ENCODE peak calls at places on chromosomes 11 and 22, in six cellular contexts. Q is right lobe of liver, R is heart left ventricle, T is ovary, H is A549, Z is HCT116. Y is an unnamed sample.
A peak's percentile ranks its signal among the peaks of the same experiment; 100 is the strongest.

GRCh38 chr11:72613450-72613849 is 60.8 kb downstream of the PDE2A start:
- DNase-seq in H (no peak), T (no peak), Q (no peak), Z (no peak), R (no peak), Y (no peak)

GRCh38 chr11:29564501-29564900 is 452.3 kb downstream of the KCNA4 start:
- DNase-seq in H (no peak), R (no peak), Q (no peak), Z (no peak), T (no peak), Y (no peak)

GRCh38 chr11:22785251-22785650 is 44.4 kb downstream of the SVIP start:
- DNase-seq in Q (no peak), H (no peak), R (no peak), T (no peak), Z (no peak), Y (no peak)

GRCh38 chr11:23611726-23612125 is 751.5 kb upstream of the CCDC179 start:
- DNase-seq in Z (no peak), Q (no peak), T (no peak), R (no peak), H (no peak), Y (no peak)

GRCh38 chr22:17563936-17564391 is 666 bp downstream of the SLC25A18 start:
- DNase-seq in H (no peak), R (no peak), Q (no peak), T (peak; percentile 47), Z (no peak), Y (peak; percentile 65)

GRCh38 chr22:28187612-28188011 is 268.6 kb upstream of the PITPNB start:
- DNase-seq in R (no peak), T (no peak), Q (no peak), Z (no peak), H (no peak), Y (no peak)

GRCh38 chr11:85269109-85269508 is 358.0 kb downstream of the DLG2 start:
- DNase-seq in T (no peak), H (no peak), R (no peak), Z (no peak), Q (no peak), Y (no peak)

GRCh38 chr11:109421981-109422590 is at the start of gene C11orf87:
- DNase-seq in Q (no peak), Z (no peak), R (peak; percentile 15), T (no peak), H (no peak), Y (no peak)

GRCh38 chr11:68214173-68215086 is 1.3 kb upstream of the KMT5B start:
- DNase-seq in H (no peak), Z (no peak), T (peak; percentile 37), Q (peak; percentile 50), R (peak; percentile 35), Y (peak; percentile 26)

GRCh38 chr11:128482512-128483191 is 104.7 kb downstream of the ETS1 start:
- DNase-seq in Q (no peak), R (no peak), H (no peak), Z (no peak), T (no peak), Y (no peak)

GRCh38 chr22:27801197-27801615 is 350 bp downstream of the MN1 start:
- DNase-seq in T (peak; percentile 45), Q (no peak), Z (no peak), R (no peak), H (peak; percentile 30), Y (no peak)

GRCh38 chr11:312092-312816 is 1.6 kb upstream of the IFITM1 start:
- DNase-seq in Z (no peak), R (no peak), T (no peak), H (no peak), Q (peak; percentile 30), Y (no peak)

GRCh38 chr11:76102772-76103171 is 103.5 kb downstream of the WNT11 start:
- DNase-seq in H (no peak), T (peak; percentile 12), Z (no peak), Q (no peak), R (peak; percentile 33), Y (no peak)

GRCh38 chr11:119432484-119433368 is 9.8 kb upstream of the THY1 start:
- DNase-seq in Q (no peak), R (no peak), H (no peak), T (peak; percentile 31), Z (no peak), Y (no peak)

DNA sequence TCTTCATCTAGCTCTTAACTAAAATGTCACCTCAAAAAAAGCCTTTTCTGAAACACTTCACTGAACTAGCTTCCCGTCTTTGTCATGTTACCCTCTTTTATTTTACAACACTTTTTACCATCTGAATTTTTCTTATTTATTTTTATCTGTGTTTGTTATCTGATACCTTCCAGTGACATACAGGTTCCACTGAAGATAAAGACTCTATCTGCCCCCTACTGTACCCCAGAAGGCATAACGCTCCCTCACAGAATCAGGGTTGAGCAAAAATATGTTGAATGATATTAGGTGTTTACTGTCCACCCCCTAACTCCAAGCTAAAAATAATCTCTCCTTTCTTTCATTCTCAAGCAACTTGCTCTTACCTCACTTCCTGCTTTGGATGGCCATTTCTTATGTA is 654.2 kb downstream of the NELL1 start:
- DNase-seq in Z (no peak), R (no peak), H (no peak), T (no peak), Q (no peak), Y (no peak)
- TF ChIP-seq CTCF in Z (no peak), R (no peak), H (no peak), T (no peak), Q (no peak), Y (no peak)

GRCh38 chr22:42222140-42222539 is 48.3 kb downstream of the TCF20 start:
- DNase-seq in Q (no peak), Z (no peak), T (no peak), R (no peak), H (no peak), Y (no peak)
- TF ChIP-seq POLR2A in Q (no peak), Z (no peak), T (no peak), R (no peak), H (no peak), Y (no peak)

DNA sequence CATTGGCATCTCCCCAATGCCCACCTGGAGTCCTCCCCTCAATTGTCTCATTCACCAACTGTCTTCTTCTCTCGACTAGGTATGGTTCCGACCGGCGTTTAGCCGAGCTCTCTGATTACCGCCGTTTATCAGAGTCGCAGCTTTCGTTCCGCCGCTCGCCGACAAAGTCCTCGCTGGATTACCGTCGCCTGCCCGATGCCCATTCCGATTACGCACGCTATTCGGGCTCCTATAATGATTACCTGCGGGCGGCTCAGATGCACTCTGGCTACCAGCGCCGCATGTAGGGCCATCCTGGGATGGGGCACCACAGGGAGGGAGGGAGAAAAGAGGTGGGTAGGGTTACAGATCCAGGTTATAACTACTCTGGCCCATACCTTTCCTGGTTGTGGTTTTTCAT is 10.0 kb downstream of the RBM14 start:
- DNase-seq in Q (no peak), R (no peak), H (no peak), Z (no peak), T (no peak), Y (no peak)
- H3K4me1 ChIP-seq in Q (no peaks in the 10 kb centered on the region), R (peaks cover 13% of the 10 kb centered on the region), H (peaks cover 7% of the 10 kb centered on the region), Z (no peaks in the 10 kb centered on the region), T (peaks cover 3% of the 10 kb centered on the region), Y (peaks cover 3% of the 10 kb centered on the region)

GRCh38 chr22:22171357-22172218 is 73.0 kb upstream of the VPREB1 start:
- DNase-seq in Z (peak; percentile 45), Q (peak; percentile 45), R (no peak), H (peak; percentile 52), T (no peak), Y (no peak)
- TF ChIP-seq CTCF in Z (peak; percentile 7), Q (peak; percentile 36), R (no peak), H (no peak), T (no peak), Y (no peak)

GRCh38 chr22:46081036-46081830 is 69.1 kb upstream of the PPARA start:
- DNase-seq in T (no peak), R (no peak), Q (peak; percentile 20), Z (no peak), H (no peak), Y (peak; percentile 30)

GRCh38 chr22:46078241-46079092 is 71.9 kb upstream of the PPARA start:
- DNase-seq in Q (peak; percentile 74), T (peak; percentile 74), H (peak; percentile 89), Z (no peak), R (peak; percentile 85), Y (peak; percentile 85)

GRCh38 chr22:46079093-46079860 is 71.0 kb upstream of the PPARA start:
- DNase-seq in Q (peak; percentile 24), Z (no peak), R (no peak), T (no peak), H (no peak), Y (peak; percentile 24)

GRCh38 chr22:46081831-46082210 is 68.5 kb upstream of the PPARA start:
- DNase-seq in T (no peak), Z (no peak), H (no peak), Q (peak; percentile 12), R (no peak), Y (peak; percentile 45)

DNA sequence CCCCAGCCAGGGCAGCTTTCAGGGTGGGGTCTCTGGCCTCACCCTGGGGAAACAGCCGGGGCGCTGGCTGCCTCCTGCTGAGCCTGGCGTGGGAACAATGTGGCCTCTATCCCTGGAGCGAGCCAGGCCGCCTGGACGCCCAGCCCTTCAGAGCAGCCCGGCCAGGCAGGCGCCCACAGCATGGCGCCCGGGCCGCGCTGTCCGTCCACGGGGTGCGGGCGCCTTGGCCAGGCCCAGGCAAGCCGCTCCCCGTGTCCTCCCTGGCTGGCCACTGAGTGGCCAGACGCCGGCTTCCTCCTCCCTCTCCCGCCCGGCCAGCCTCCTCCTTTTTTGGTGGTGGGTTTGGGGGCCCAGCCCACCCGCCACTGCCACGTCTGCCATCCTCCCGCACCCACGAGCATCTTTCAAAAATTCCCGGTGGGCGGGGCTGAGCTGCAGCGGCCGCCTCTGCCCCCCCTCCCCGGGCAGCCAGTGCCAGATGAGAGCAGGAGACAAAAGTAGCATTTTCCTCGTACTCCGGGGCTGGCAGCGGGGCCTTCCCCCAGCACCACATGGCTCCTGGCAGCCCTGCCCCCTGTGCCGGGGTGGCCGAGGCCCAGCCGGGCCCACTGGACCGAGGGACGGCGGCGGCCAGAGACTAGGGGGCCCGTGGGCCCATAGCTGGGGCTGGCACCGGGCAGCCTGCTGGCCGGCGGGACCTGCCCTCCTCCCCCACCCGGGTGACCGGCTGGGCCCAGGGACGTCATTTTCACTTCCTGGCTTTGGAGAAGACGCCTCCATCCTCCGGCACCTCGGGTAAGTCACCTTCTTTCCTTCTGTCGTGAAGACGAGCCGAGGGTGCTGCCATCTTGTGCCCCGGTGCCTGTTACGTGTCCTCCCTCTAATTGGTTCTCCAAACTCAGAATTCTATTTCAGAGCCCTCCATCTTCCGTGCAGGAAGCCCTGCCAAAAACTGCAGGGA is 70.2 kb upstream of the PPARA start:
- DNase-seq in H (peak; percentile 93), Q (peak; percentile 52), R (peak; percentile 80), T (peak; percentile 67), Z (no peak), Y (peak; percentile 89)
- TF ChIP-seq POLR2A in H (peak; percentile 30), Q (no peak), R (peak; percentile 54), T (no peak), Z (no peak), Y (peak; percentile 68)

GRCh38 chr11:64891880-64892279 is 13.5 kb upstream of the EHD1 start:
- DNase-seq in H (no peak), Q (no peak), R (no peak), T (no peak), Z (no peak), Y (no peak)

GRCh38 chr11:64888761-64889511 is 10.5 kb upstream of the EHD1 start:
- DNase-seq in T (no peak), Z (no peak), H (peak; percentile 94), R (no peak), Q (no peak), Y (no peak)

GRCh38 chr11:64888406-64888757 is 10.0 kb upstream of the EHD1 start:
- DNase-seq in Q (no peak), Z (no peak), H (no peak), T (no peak), R (no peak), Y (no peak)

GRCh38 chr11:64891215-64891848 is 12.9 kb upstream of the EHD1 start:
- DNase-seq in Q (peak; percentile 62), Z (no peak), T (no peak), R (no peak), H (no peak), Y (no peak)

GRCh38 chr11:64890084-64890944 is 11.9 kb upstream of the EHD1 start:
- DNase-seq in H (no peak), T (no peak), R (no peak), Z (no peak), Q (no peak), Y (no peak)
- H3K4me1 ChIP-seq in H (peaks cover 88% of the 10 kb centered on the region), T (peaks cover 1% of the 10 kb centered on the region), R (peaks cover 4% of the 10 kb centered on the region), Z (peaks cover 7% of the 10 kb centered on the region), Q (no peaks in the 10 kb centered on the region), Y (no peaks in the 10 kb centered on the region)